ENCODE peak calls at places on chromosomes 12 and 14, in seven cellular contexts. Y, W, F, Q, G, K and M are unnamed samples.

GRCh38 chr12:19053999-19054398 is 75.5 kb upstream of the PLEKHA5 start:
- DNase-seq in F (no peak), Y (no peak), Q (no peak), K (no peak), W (no peak), G (no peak), M (no peak)

GRCh38 chr12:19154696-19155095 is 25.2 kb downstream of the PLEKHA5 start:
- DNase-seq in K (no peak), Q (no peak), Y (no peak), F (no peak), G (no peak), W (no peak), M (no peak)

GRCh38 chr12:52581481-52581880 is 7.8 kb upstream of the KRT74 start:
- DNase-seq in K (no peak), G (no peak), Q (no peak), Y (no peak), W (no peak), F (no peak), M (peak)

GRCh38 chr12:112112423-112113132 is 4.0 kb upstream of the NAA25 start:
- DNase-seq in G (no peak), Y (no peak), W (no peak), Q (no peak), K (no peak), F (no peak), M (no peak)

GRCh38 chr14:90773196-90773486 is 43.1 kb downstream of the TTC7B start:
- DNase-seq in Y (no peak), W (no peak), Q (no peak), F (no peak), K (no peak), G (no peak), M (no peak)

GRCh38 chr12:54262403-54262925 is 17.5 kb downstream of the CBX5 start:
- DNase-seq in Y (no peak), F (no peak), G (no peak), K (no peak), Q (no peak), W (no peak), M (no peak)

GRCh38 chr14:47284283-47284682 is 391.1 kb downstream of the MDGA2 start:
- DNase-seq in F (no peak), Y (no peak), Q (no peak), G (no peak), W (no peak), K (no peak), M (no peak)

GRCh38 chr14:58737511-58737910 is 99.7 kb downstream of the DACT1 start:
- DNase-seq in G (no peak), W (no peak), K (no peak), F (no peak), Q (no peak), Y (no peak), M (no peak)

GRCh38 chr12:99984271-99985128 is at the start of gene ANKS1B:
- DNase-seq in Q (peak), Y (peak), K (no peak), F (no peak), G (peak), W (no peak), M (peak)